ENCODE peak calls at places on chromosomes 13 and 19, in six cellular contexts. W is prostate gland, V is left lung, C is tibial nerve, D is H9, Q is cardiac muscle cell. X is an unnamed sample. For H3K27me3 and H3K4me1, the result is how much of the 10 kb centered on the place peaks cover.

GRCh38 chr19:21468791-21469190 is 36.6 kb upstream of the ZNF429 start:
- DNase-seq in W (no peak), V (no peak), C (no peak), D (peak), Q (peak), X (peak)

GRCh38 chr19:39951686-39952085 is 17.3 kb upstream of the FCGBP start:
- DNase-seq in W (no peak), V (no peak), C (no peak), D (no peak), Q (no peak), X (no peak)

GRCh38 chr19:19568802-19569756 is 31.0 kb downstream of the CILP2 start:
- DNase-seq in W (no peak), V (no peak), C (no peak), D (no peak), Q (no peak), X (no peak)

GRCh38 chr19:41276231-41276630 is 12.1 kb downstream of the HNRNPUL1 start:
- DNase-seq in W (no peak), V (no peak), C (no peak), D (no peak), Q (no peak), X (no peak)

GRCh38 chr13:113528798-113529180 is 38.3 kb upstream of the DCUN1D2 start:
- DNase-seq in W (no peak), V (no peak), C (no peak), D (no peak), Q (peak), X (no peak)

GRCh38 chr19:36916991-36917390 is 859 bp downstream of the ZNF568 start:
- DNase-seq in W (no peak), V (no peak), C (no peak), D (no peak), Q (peak), X (no peak)

GRCh38 chr19:39417463-39418181 is 5.2 kb downstream of the PLEKHG2 start:
- DNase-seq in W (no peak), V (no peak), C (no peak), D (no peak), Q (no peak), X (no peak)

GRCh38 chr13:35157143-35157755 is 215.2 kb downstream of the NBEA start:
- DNase-seq in W (peak), V (no peak), C (no peak), D (no peak), Q (peak), X (no peak)

GRCh38 chr19:47343194-47343802 is 5.8 kb upstream of the DHX34 start:
- DNase-seq in W (no peak), V (no peak), C (no peak), D (no peak), Q (no peak), X (no peak)

GRCh38 chr19:18605196-18605545 is 1.4 kb downstream of the CRLF1 start:
- DNase-seq in W (no peak), V (no peak), C (no peak), D (no peak), Q (no peak), X (no peak)

GRCh38 chr19:54190942-54191670 is at the start of gene TSEN34:
- DNase-seq in W (peak), V (peak), C (peak), D (peak), Q (peak), X (peak)

GRCh38 chr19:4913996-4914735 is 4.9 kb downstream of the UHRF1 start:
- DNase-seq in W (no peak), V (no peak), C (no peak), D (no peak), Q (no peak), X (no peak)

GRCh38 chr13:101514695-101515275 is 62.3 kb downstream of the ITGBL1 start:
- DNase-seq in W (no peak), V (no peak), C (no peak), D (no peak), Q (peak), X (no peak)

GRCh38 chr19:2426661-2427322 is 594 bp downstream of the TIMM13 start:
- DNase-seq in W (no peak), V (no peak), C (no peak), D (peak), Q (peak), X (peak)

GRCh38 chr13:97615266-97615665 is 181.3 kb downstream of the RAP2A start:
- DNase-seq in W (no peak), V (no peak), C (no peak), D (no peak), Q (no peak), X (no peak)

GRCh38 chr13:42991892-42992584 is at the start of gene EPSTI1:
- DNase-seq in W (peak), V (peak), C (peak), D (peak), Q (peak), X (peak)

GRCh38 chr19:11238781-11239376 is 540 bp upstream of the ANGPTL8 start:
- DNase-seq in W (no peak), V (no peak), C (no peak), D (no peak), Q (no peak), X (no peak)

GRCh38 chr13:105804561-105805190 is 730.8 kb downstream of the EFNB2 start:
- DNase-seq in W (peak), V (no peak), C (no peak), D (no peak), Q (no peak), X (no peak)

GRCh38 chr13:66716502-66716901 is 513.6 kb downstream of the PCDH9 start:
- DNase-seq in W (no peak), V (no peak), C (no peak), D (no peak), Q (no peak), X (no peak)

GRCh38 chr19:56866563-56866962 is 26.0 kb upstream of the PEG3 start:
- DNase-seq in W (no peak), V (no peak), C (no peak), D (no peak), Q (no peak), X (no peak)

GRCh38 chr13:110445722-110446569 is 115.6 kb downstream of the RAB20 start:
- DNase-seq in W (no peak), V (no peak), C (no peak), D (no peak), Q (no peak), X (no peak)

GRCh38 chr13:90238433-90238832 is 1109.1 kb upstream of the MIR17HG start:
- DNase-seq in W (no peak), V (no peak), C (no peak), D (peak), Q (no peak), X (no peak)

GRCh38 chr13:108915634-108916497 is 286.5 kb downstream of the MYO16 start:
- DNase-seq in W (peak), V (peak), C (peak), D (peak), Q (peak), X (peak)

GRCh38 chr13:21031594-21031993 is 29.8 kb downstream of the LATS2 start:
- DNase-seq in W (no peak), V (no peak), C (no peak), D (no peak), Q (no peak), X (no peak)

GRCh38 chr13:30569901-30570576 is 47.7 kb upstream of the USPL1 start:
- DNase-seq in W (no peak), V (peak), C (no peak), D (peak), Q (no peak), X (no peak)

GRCh38 chr19:2327773-2328400 is 499 bp downstream of the LSM7 start:
- DNase-seq in W (no peak), V (peak), C (no peak), D (peak), Q (no peak), X (no peak)

GRCh38 chr13:94251801-94252200 is 227.7 kb downstream of the DCT start:
- DNase-seq in W (no peak), V (no peak), C (no peak), D (no peak), Q (no peak), X (no peak)

GRCh38 chr13:45925151-45925550 is 73.6 kb upstream of the SIAH3 start:
- DNase-seq in W (no peak), V (no peak), C (no peak), D (no peak), Q (no peak), X (no peak)

GRCh38 chr19:1019980-1020867 is 699 bp downstream of the TMEM259 start:
- DNase-seq in W (no peak), V (peak), C (no peak), D (no peak), Q (no peak), X (no peak)

GRCh38 chr13:44157614-44158013 is 216.0 kb upstream of the SERP2 start:
- DNase-seq in W (no peak), V (no peak), C (no peak), D (no peak), Q (no peak), X (no peak)

GRCh38 chr13:19159181-19159580 is 22.4 kb downstream of the TUBA3C start:
- DNase-seq in W (no peak), V (peak), C (no peak), D (no peak), Q (no peak), X (peak)
- H3K27me3 ChIP-seq in W (under half), V (under half), C (under half), D (under half), Q (under half), X (under half)

DNA sequence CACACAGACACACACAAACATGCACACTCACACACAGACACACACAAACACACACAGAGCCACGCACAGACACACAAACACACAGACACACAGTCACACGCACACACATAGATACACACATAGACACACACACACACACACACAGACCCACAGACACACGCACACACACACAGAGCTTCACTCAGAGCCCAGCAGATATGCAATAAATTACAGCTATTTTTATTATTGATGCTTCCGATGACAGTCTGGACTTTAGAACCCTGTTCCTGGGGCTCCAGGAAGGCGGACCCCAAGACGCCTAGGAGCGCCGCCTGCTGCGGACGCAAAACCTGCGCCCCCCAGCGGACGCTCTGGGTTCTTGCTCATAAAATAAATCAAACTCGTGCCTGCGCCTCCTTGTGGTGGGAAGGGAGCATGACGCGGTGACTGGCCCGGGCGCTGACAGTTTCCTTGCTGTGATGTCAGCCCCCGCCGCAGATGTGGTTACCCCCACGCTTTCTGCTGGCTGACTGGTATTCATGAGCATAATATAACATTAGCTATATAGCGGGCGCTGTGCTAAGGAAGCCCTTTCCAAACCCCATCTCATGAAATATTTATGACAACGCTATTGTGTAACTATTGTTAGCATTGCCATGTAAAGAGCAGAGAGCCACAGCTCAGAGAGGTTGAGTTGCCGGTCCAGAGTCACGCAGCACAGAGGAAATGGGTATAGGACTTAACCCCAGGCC is 64.4 kb upstream of the TM9SF2 start:
- DNase-seq in W (peak), V (peak), C (peak), D (peak), Q (peak), X (peak)
- TF ChIP-seq CTCF in W (peak), V (peak), C (peak), D (peak), Q (peak), X (peak)

DNA sequence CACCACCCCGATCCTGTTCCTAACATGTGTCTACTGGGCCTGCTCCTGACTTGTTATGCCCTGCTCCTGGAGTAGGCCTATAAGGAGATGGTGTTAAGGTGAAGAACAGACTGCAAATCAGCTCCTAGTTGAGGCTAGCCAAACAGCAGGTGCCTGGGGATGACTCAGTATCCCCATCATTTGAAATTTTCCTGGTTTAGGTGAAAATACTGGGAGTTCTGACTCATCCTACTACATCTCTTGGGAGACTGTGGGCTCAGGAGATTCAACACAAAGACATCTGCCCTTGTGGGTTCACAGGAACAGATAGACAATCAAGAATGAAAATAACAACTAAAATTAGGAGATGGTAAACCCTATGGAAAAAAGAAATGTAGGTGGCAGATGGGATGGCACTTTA is 41.2 kb downstream of the BRD4 start:
- DNase-seq in W (no peak), V (no peak), C (no peak), D (no peak), Q (no peak), X (no peak)
- H3K4me1 ChIP-seq in W (under half), V (half or more), C (half or more), D (under half), Q (half or more), X (half or more)

DNA sequence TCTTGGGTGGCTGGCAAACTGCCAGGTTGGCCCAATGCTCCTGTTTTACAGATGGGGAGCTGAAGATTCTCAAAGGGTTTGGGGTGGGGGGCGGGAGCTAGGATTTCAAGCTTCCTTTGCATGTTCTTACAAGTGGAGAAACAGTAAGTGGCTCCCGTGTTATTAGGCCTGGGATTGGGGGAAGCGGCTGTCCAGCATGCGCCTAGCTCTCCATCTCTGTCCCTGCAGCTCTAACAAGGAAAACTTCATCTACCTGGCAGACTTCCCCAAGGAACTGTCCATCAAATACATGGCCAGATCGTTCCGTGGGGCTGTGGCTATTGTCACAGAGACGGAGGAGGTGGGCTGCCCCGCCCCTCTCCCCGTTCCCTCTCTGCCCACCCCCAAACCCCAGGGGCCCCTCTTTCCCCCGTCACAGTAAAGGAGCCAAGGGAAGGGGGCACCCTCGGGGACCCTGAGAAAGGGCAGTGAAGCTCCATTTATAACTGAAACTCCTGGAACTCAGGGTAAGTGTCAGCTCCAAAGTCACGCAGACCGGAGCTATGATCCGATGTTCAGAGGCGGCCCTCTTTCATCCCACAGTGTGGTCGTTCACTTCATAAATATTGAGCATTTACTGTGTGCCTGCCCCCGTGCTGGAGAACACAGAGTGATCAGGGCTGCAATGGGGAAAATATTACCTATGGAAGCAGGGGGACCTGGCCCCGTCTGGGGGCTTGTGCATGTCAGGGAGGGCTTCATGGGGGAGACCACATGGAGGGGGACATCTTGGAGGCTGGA is 14.9 kb upstream of the PSMD8 start:
- DNase-seq in W (no peak), V (no peak), C (no peak), D (no peak), Q (no peak), X (no peak)
- H3K27me3 ChIP-seq in W (under half), V (under half), C (half or more), D (under half), Q (under half), X (under half)

GRCh38 chr13:49811527-49811908 is 19.0 kb upstream of the KPNA3 start:
- DNase-seq in W (no peak), V (no peak), C (no peak), D (no peak), Q (no peak), X (no peak)
- TF ChIP-seq CTCF in W (no peak), V (no peak), C (no peak), D (no peak), Q (no peak), X (no peak)

DNA sequence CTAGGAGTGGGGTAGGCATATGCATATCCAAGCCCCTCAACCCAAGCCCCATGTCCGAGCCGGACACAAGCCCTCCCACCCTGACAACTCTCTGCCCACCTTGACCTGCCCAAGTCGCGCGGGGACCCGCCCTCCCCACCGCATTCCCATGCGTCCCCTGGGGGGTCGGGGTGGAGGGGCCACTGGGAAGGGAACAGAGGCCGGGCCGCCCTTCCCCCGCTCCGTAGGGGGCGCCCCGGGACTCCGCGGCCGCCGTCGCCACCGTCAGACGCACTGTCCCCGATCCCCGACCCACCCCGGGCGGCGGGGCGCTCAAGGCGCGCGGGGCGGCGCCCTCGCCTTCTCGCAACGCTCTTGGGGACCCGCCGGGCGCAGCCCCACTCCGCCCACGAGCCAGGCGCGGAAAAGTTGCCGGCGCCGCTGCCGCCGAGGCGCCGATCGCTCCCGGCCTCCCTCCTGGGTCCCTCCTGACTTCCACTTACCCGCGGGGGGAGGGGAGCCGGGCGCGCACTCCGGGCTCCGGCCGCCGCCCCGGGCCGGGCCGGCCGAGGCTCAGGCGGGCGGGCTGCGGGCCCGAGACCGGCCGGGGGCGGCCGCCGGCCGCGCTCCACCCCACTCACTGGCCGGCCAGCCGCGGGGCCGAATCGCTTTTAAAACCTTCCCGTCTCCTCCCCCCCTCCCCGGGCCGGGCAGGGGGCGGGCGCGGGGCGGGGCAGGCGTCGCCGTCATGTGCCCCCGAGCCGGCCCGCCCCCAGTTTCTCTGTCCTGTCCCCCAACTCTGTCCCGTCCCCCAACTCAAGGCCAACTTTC is 34.4 kb upstream of the NANOS3 start:
- DNase-seq in W (peak), V (peak), C (peak), D (peak), Q (peak), X (peak)
- H3K4me1 ChIP-seq in W (under half), V (half or more), C (half or more), D (under half), Q (under half), X (half or more)

GRCh38 chr19:14073232-14073924 is 792 bp downstream of the MISP3 start:
- DNase-seq in W (peak), V (peak), C (no peak), D (peak), Q (peak), X (peak)

GRCh38 chr19:14078406-14078805 is 5.8 kb downstream of the MISP3 start:
- DNase-seq in W (no peak), V (no peak), C (no peak), D (no peak), Q (no peak), X (no peak)

GRCh38 chr19:14073925-14074838 is 1.6 kb downstream of the MISP3 start:
- DNase-seq in W (peak), V (no peak), C (no peak), D (no peak), Q (peak), X (peak)

GRCh38 chr19:14070268-14071050 is 2.1 kb upstream of the MISP3 start:
- DNase-seq in W (no peak), V (no peak), C (no peak), D (no peak), Q (no peak), X (no peak)

DNA sequence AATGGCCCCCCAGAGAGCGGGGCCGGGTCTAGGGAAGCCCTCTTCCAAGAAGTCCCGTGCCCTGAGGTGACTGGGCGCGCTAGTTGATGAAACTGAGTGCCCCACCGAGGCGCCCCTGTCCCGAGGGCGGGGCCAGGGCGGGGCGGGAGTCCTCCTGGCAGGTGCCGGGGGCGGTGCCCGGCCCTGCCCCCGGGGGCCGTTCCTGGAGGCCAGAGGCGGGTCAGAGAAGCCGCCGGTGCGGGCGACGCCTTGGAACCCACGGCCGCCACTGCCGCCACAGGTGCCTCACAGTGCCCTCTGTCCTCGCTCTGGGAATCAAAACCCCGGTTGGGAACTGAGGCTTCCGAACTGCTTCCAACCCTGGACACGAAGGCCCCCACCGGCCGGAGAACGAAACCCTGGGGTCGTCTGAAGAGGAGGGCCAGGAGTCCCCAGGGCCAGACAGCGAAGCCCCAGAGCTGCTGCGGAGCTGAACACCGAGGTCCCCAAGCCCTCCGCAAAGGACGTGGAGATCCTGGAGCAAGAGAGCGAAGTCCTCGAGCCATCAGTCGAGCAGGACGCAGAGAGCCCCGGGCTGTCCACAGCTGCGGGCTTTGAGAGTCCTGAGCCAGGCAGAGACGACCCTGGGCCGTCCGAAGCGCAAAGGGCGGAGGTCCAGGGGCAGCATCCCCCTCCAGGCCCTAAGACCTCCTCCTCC is at the start of gene MISP3:
- DNase-seq in W (peak), V (peak), C (no peak), D (no peak), Q (peak), X (peak)
- H3K27me3 ChIP-seq in W (under half), V (under half), C (under half), D (under half), Q (under half), X (under half)

X was measured in upper lobe of right lung.